ENCODE peak calls at places on chromosomes 13 and 19, in four cellular contexts. F, M, R and G are unnamed samples.

GRCh38 chr19:35903550-35904179 is 1.3 kb downstream of the HCST start:
- DNase-seq in R (peak; percentile 76), F (peak; percentile 91), M (no peak), G (peak; percentile 96)

GRCh38 chr19:39154084-39154625 is 28.6 kb downstream of the PAK4 start:
- DNase-seq in M (no peak), F (no peak), R (no peak), G (no peak)

GRCh38 chr19:51341066-51341465 is 873 bp downstream of the VSIG10L start:
- DNase-seq in F (no peak), M (no peak), R (no peak), G (no peak)

GRCh38 chr13:45623516-45624090 is 8.1 kb upstream of the ERICH6B start:
- DNase-seq in R (no peak), F (no peak), M (no peak), G (no peak)

GRCh38 chr19:35381318-35381717 is 10.4 kb downstream of the GPR42 start:
- DNase-seq in M (no peak), F (no peak), R (no peak), G (no peak)

GRCh38 chr19:40413291-40413994 is at the start of gene PRX:
- DNase-seq in F (peak; percentile 90), M (no peak), R (no peak), G (no peak)

GRCh38 chr19:2231621-2232221 is 4.4 kb downstream of the PLEKHJ1 start:
- DNase-seq in M (no peak), R (no peak), F (peak; percentile 53), G (no peak)

GRCh38 chr19:49528211-49528771 is 488 bp downstream of the RCN3 start:
- DNase-seq in R (no peak), F (no peak), M (no peak), G (no peak)

GRCh38 chr19:28330831-28331230 is 882.1 kb downstream of the UQCRFS1 start:
- DNase-seq in R (no peak), M (no peak), F (no peak), G (no peak)

GRCh38 chr19:10737680-10738079 is 19.8 kb downstream of the DNM2 start:
- DNase-seq in F (no peak), M (no peak), R (no peak), G (no peak)

GRCh38 chr19:18440421-18440877 is 2.5 kb upstream of the ISYNA1 start:
- DNase-seq in M (no peak), R (peak; percentile 41), F (no peak), G (peak; percentile 46)

GRCh38 chr19:45607071-45608029 is 5.3 kb upstream of the GPR4 start:
- DNase-seq in M (peak; percentile 71), F (peak; percentile 90), R (peak; percentile 66), G (peak; percentile 14)

DNA sequence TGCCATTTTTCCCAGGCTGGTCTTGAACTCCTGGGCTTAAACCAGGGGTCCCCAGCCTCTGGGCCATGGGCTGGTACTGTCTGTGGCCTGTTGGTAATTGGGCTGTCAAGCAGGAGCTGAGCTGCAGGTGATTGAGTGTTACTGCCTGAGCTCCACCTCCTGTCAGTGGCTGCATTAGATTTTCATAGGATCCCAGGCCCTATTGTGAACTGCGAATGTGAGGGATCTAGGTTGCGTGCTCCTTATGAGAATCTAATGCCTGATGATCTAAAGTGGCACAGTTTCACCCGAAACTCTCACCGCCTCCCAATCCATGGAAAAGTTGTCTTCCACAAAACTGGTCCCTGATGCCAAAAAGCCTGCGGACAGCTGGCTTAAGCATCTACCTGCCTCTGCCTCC is 16.6 kb upstream of the ZNF536 start:
- DNase-seq in F (no peak), R (no peak), M (no peak), G (no peak)
- H3K4me2 ChIP-seq in F (no peak overlapping the region), R (no peak overlapping the region), M (no peak overlapping the region), G (no peak overlapping the region)

GRCh38 chr13:91017031-91017668 is 330.3 kb upstream of the MIR17HG start:
- DNase-seq in R (peak; percentile 45), F (peak; percentile 62), M (peak; percentile 41), G (peak; percentile 48)
- H3K4me2 ChIP-seq in R (peak overlapping the region; percentile 61), F (no peak overlapping the region), M (no peak overlapping the region), G (no peak overlapping the region)

DNA sequence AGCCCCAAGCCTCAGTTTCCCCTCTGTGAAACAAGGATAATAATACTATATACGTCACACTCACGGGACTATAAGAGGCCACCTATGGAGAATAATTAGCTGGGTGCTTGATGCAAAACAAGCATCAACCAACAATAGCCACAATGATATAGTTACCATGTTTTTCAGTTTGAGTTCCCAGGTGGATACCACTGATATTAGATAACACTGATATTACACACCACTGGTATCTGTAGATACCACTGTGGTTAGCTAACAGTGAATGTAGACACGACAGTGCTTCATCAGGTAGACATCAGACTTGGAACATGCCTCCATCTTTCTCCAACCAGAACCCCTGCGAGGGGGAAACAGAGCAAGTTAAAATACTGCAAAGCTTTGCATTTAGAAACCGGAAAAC is 80.5 kb downstream of the RNASEH2B start:
- DNase-seq in F (no peak), R (no peak), M (no peak), G (no peak)
- H3K4me2 ChIP-seq in F (no peak overlapping the region), R (no peak overlapping the region), M (no peak overlapping the region), G (peak overlapping the region; percentile 63)

GRCh38 chr13:37709318-37709717 is 110.8 kb upstream of the POSTN start:
- DNase-seq in M (no peak), R (no peak), F (no peak), G (no peak)
- H3K4me2 ChIP-seq in M (no peak overlapping the region), R (no peak overlapping the region), F (no peak overlapping the region), G (no peak overlapping the region)

GRCh38 chr13:38686635-38687245 is at the start of gene FREM2:
- DNase-seq in F (peak; percentile 97), R (peak; percentile 51), M (peak; percentile 92), G (no peak)

GRCh38 chr13:38690231-38690630 is 3.4 kb downstream of the FREM2 start:
- DNase-seq in R (no peak), F (no peak), M (no peak), G (no peak)

GRCh38 chr13:38688674-38689073 is 1.8 kb downstream of the FREM2 start:
- DNase-seq in F (no peak), M (no peak), R (no peak), G (no peak)

GRCh38 chr13:38685974-38686571 is 804 bp upstream of the FREM2 start:
- DNase-seq in M (peak; percentile 56), R (peak; percentile 53), F (peak; percentile 83), G (no peak)

GRCh38 chr13:38687246-38688229 is 661 bp downstream of the FREM2 start:
- DNase-seq in M (no peak), R (peak; percentile 7), F (peak; percentile 51), G (no peak)
- H3K4me2 ChIP-seq in M (peak overlapping the region; percentile 92), R (peak overlapping the region; percentile 78), F (peak overlapping the region; percentile 96), G (no peak overlapping the region)

GRCh38 chr19:44371815-44372480 is 15.5 kb upstream of the ZNF112 start:
- DNase-seq in R (no peak), F (no peak), M (no peak), G (no peak)
- H3K4me2 ChIP-seq in R (peak overlapping the region; percentile 6), F (no peak overlapping the region), M (no peak overlapping the region), G (no peak overlapping the region)